ENCODE peak calls at places on chromosomes 16 and 17, in four cellular contexts. G, P, Q and S are unnamed samples.

GRCh38 chr16:85402910-85403692 is 210.0 kb upstream of the GSE1 start:
- DNase-seq in G (peak), P (no peak), Q (peak), S (no peak)

GRCh38 chr17:45824901-45825492 is 19.7 kb upstream of the SPPL2C start:
- DNase-seq in G (no peak), P (no peak), Q (no peak), S (no peak)

GRCh38 chr16:35631261-35631945 is 2172.0 kb downstream of the TP53TG3F start:
- DNase-seq in G (no peak), P (no peak), Q (no peak), S (no peak)

GRCh38 chr17:47324224-47325020 is 667 bp downstream of the EFCAB13 start:
- DNase-seq in G (peak), P (peak), Q (peak), S (no peak)

GRCh38 chr17:81792675-81793615 is 11.0 kb upstream of the GCGR start:
- DNase-seq in G (no peak), P (no peak), Q (no peak), S (no peak)

GRCh38 chr16:72203401-72203800 is 31.4 kb upstream of the PMFBP1 start:
- DNase-seq in G (no peak), P (no peak), Q (no peak), S (no peak)

GRCh38 chr17:49581645-49581992 is 5.9 kb downstream of the NXPH3 start:
- DNase-seq in G (no peak), P (no peak), Q (no peak), S (no peak)

GRCh38 chr16:76946879-76947278 is 244.1 kb upstream of the MON1B start:
- DNase-seq in G (no peak), P (peak), Q (peak), S (peak)

GRCh38 chr16:2964416-2965223 is 545 bp downstream of the KREMEN2 start:
- DNase-seq in G (peak), P (peak), Q (peak), S (peak)

GRCh38 chr17:72816406-72816805 is 276.1 kb downstream of the SLC39A11 start:
- DNase-seq in G (no peak), P (no peak), Q (no peak), S (no peak)

GRCh38 chr17:35630530-35631148 is 43.5 kb downstream of the AP2B1 start:
- DNase-seq in G (no peak), P (peak), Q (no peak), S (no peak)

GRCh38 chr16:66578596-66579531 is at the start of gene CMTM2:
- DNase-seq in G (peak), P (no peak), Q (no peak), S (no peak)

GRCh38 chr16:47392114-47392513 is 68.7 kb downstream of the ITFG1 start:
- DNase-seq in G (no peak), P (no peak), Q (peak), S (peak)

GRCh38 chr17:39623356-39623950 is 3.3 kb upstream of the PPP1R1B start:
- DNase-seq in G (peak), P (peak), Q (peak), S (peak)

GRCh38 chr17:80694992-80695912 is 150.6 kb downstream of the RPTOR start:
- DNase-seq in G (no peak), P (no peak), Q (no peak), S (peak)

GRCh38 chr17:80446645-80447405 is 29.6 kb downstream of the NPTX1 start:
- DNase-seq in G (no peak), P (no peak), Q (no peak), S (no peak)

GRCh38 chr17:12421646-12422306 is 243.9 kb upstream of the MYOCD start:
- DNase-seq in G (no peak), P (no peak), Q (no peak), S (no peak)

GRCh38 chr17:33874617-33875060 is 380.4 kb upstream of the CCL2 start:
- DNase-seq in G (no peak), P (no peak), Q (peak), S (no peak)

GRCh38 chr16:53433930-53434435 is 288 bp upstream of the RBL2 start:
- DNase-seq in G (no peak), P (no peak), Q (peak), S (peak)

GRCh38 chr16:86044241-86044671 is 145.3 kb downstream of the IRF8 start:
- DNase-seq in G (peak), P (peak), Q (peak), S (peak)

GRCh38 chr17:79808763-79809529 is 12.1 kb upstream of the CBX8 start:
- DNase-seq in G (no peak), P (peak), Q (no peak), S (peak)

GRCh38 chr17:31598921-31599571 is 207.6 kb downstream of the RAB11FIP4 start:
- DNase-seq in G (no peak), P (peak), Q (no peak), S (peak)

GRCh38 chr17:64499805-64500486 is 3.1 kb upstream of the POLG2 start:
- DNase-seq in G (no peak), P (peak), Q (no peak), S (no peak)

GRCh38 chr16:54750249-54750648 is 180.4 kb upstream of the IRX5 start:
- DNase-seq in G (no peak), P (no peak), Q (no peak), S (no peak)

GRCh38 chr17:19298561-19299213 is 61.5 kb downstream of the EPN2 start:
- DNase-seq in G (no peak), P (no peak), Q (no peak), S (no peak)

GRCh38 chr17:49515196-49515770 is 20.2 kb downstream of the NGFR start:
- DNase-seq in G (peak), P (peak), Q (peak), S (peak)

GRCh38 chr16:67170168-67170947 is at the start of gene NOL3:
- DNase-seq in G (peak), P (peak), Q (peak), S (peak)

GRCh38 chr16:54921229-54921824 is 9.3 kb upstream of the IRX5 start:
- DNase-seq in G (no peak), P (no peak), Q (no peak), S (no peak)

GRCh38 chr17:8056232-8056975 is 17.5 kb downstream of the ALOX15B start:
- DNase-seq in G (peak), P (no peak), Q (no peak), S (peak)

GRCh38 chr17:81348097-81349055 is 46.9 kb upstream of the BAHCC1 start:
- DNase-seq in G (no peak), P (no peak), Q (no peak), S (no peak)

GRCh38 chr17:43434902-43435319 is 36.1 kb downstream of the ARL4D start:
- DNase-seq in G (no peak), P (no peak), Q (no peak), S (no peak)

GRCh38 chr16:67028167-67028554 is 788 bp upstream of the CBFB start:
- DNase-seq in G (no peak), P (no peak), Q (no peak), S (no peak)

GRCh38 chr16:50038756-50039529 is 13.9 kb downstream of the CNEP1R1 start:
- DNase-seq in G (peak), P (no peak), Q (peak), S (no peak)

GRCh38 chr17:2712300-2713043 is 908 bp upstream of the CLUH start:
- DNase-seq in G (no peak), P (no peak), Q (no peak), S (no peak)

GRCh38 chr16:76913046-76913445 is 277.9 kb upstream of the MON1B start:
- DNase-seq in G (no peak), P (peak), Q (no peak), S (no peak)

GRCh38 chr17:61299517-61300513 is 99.8 kb upstream of the TBX2 start:
- DNase-seq in G (no peak), P (no peak), Q (no peak), S (no peak)

GRCh38 chr16:68696514-68696913 is 40.6 kb upstream of the CDH1 start:
- DNase-seq in G (no peak), P (no peak), Q (no peak), S (peak)
- TF ChIP-seq HMGXB4 in G (no peak), P (no peak), Q (no peak), S (no peak)

DNA sequence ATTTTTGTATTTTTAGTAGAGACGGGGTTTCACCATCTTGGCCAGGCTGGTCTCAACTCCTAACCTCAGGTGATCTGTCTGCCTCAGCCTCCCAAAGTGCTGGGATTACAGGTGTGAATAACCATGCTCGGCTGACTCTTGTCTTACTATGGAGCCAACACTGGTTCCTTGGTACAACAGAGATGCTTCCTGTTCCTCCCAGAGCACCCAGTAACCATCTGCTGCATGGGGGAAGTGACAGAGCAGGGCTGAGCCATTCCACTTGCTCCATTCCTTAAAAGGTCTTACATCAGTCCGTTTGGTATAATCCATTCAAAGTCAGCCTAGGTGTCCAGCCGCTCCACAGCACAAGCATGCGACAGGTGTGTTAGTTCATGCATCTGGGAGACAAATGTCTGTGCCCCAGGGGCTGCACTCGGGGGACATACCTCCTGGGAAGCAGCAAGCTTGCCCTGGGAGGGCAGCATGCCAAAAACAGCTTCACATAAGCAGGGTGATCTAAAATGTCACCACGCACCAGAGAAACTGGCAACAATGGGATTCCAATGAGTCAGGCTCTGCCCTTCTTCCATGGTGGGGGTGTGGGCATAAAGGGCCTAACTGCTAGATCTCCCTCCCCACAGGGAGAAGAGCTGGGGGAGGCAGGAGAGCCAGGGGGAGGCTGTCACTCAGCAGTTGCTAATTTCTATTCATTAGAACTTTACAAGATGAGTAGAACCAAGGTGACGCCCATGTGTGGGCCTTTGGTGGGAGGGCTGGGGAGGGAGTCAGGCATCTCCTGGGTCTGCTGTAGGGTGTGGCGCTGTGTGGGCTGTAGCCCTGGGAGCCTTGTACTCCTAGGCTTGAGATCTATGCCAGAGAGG is 35.5 kb downstream of the PIPOX start:
- DNase-seq in G (no peak), P (no peak), Q (no peak), S (no peak)
- TF ChIP-seq HMGXB4 in G (no peak), P (no peak), Q (no peak), S (no peak)

DNA sequence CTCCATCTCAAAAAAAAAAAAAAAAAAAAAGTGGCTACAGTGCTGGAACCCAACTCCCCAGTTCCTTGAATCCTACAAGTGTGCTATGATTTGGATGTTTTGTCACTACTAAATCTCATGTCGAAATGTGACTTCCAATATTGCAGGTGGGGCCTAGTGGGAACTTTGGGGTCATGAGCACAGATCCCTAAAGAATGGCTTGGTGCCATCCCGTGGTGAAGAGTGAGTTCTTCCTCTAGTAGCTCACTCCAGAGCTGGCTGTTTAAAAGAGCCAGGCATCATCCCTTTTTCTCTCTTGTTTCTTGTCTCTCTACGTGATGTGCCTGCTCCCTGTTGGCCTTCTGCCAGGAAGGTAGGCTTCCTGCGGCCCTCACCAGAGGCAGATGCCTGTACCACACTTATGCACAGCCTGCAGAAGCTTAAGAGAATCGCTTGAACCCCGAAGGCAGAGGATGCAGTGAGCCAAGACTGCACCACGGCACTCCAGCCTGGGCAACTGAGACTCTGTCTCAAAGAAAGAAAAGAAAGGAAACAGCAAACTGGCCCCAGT is 3.0 kb downstream of the MT1E start:
- DNase-seq in G (no peak), P (no peak), Q (no peak), S (peak)
- TF ChIP-seq HMGXB4 in G (no peak), P (no peak), Q (no peak), S (no peak)

GRCh38 chr16:70496513-70496912 is 26.8 kb downstream of the COG4 start:
- DNase-seq in G (no peak), P (no peak), Q (no peak), S (no peak)

GRCh38 chr16:70490261-70490660 is 33.1 kb downstream of the COG4 start:
- DNase-seq in G (no peak), P (no peak), Q (no peak), S (no peak)

GRCh38 chr16:70494777-70495176 is 28.6 kb downstream of the COG4 start:
- DNase-seq in G (no peak), P (no peak), Q (no peak), S (no peak)

GRCh38 chr16:70493863-70494770 is 29.2 kb downstream of the COG4 start:
- DNase-seq in G (no peak), P (no peak), Q (no peak), S (no peak)

DNA sequence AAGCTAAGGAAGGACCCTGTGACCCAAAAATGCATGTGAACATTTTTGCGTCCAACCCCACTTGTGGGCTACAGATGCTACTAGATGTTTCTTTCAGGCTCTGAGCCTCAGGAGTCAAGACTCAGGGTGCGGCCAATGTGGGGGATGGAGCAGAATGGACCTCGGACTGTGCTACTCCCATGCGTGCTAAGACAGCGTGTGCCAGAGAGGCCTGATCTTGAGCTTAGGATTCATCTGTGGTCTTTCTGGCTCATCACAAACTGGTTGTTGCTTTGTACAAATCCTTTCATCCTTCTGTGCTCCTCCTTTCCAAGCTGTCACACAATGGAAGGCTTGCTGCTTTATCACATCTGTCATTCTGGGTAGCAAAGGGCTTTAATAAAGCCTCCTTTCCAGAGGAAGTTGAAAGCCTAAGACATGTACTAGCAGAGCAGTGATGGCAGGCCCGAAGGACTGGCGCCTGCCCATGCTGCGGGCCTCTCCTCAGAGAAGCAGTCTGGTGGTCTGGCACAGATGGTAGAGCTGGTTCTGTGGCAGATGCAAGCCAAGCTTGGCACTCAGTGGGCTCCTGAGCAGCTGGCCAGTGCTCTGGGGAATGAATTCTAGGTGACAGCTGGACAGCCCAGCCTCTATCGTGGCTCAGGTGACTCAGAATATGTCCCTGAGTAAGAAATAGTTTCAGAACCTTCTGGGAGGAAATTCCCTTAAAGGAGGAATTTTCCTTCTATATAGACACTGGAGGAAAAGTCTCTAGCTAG is 27.8 kb downstream of the COG4 start:
- DNase-seq in G (no peak), P (no peak), Q (no peak), S (no peak)
- TF ChIP-seq HMGXB4 in G (no peak), P (no peak), Q (no peak), S (no peak)

GRCh38 chr17:3722716-3723115 is 987 bp upstream of the HASPIN start:
- DNase-seq in G (no peak), P (no peak), Q (no peak), S (no peak)

GRCh38 chr17:3727041-3727440 is 3.3 kb downstream of the HASPIN start:
- DNase-seq in G (no peak), P (no peak), Q (no peak), S (no peak)

GRCh38 chr17:3723188-3723555 is 531 bp upstream of the HASPIN start:
- DNase-seq in G (no peak), P (no peak), Q (no peak), S (no peak)

GRCh38 chr17:3724373-3725077 is 822 bp downstream of the HASPIN start:
- DNase-seq in G (no peak), P (no peak), Q (no peak), S (no peak)

DNA sequence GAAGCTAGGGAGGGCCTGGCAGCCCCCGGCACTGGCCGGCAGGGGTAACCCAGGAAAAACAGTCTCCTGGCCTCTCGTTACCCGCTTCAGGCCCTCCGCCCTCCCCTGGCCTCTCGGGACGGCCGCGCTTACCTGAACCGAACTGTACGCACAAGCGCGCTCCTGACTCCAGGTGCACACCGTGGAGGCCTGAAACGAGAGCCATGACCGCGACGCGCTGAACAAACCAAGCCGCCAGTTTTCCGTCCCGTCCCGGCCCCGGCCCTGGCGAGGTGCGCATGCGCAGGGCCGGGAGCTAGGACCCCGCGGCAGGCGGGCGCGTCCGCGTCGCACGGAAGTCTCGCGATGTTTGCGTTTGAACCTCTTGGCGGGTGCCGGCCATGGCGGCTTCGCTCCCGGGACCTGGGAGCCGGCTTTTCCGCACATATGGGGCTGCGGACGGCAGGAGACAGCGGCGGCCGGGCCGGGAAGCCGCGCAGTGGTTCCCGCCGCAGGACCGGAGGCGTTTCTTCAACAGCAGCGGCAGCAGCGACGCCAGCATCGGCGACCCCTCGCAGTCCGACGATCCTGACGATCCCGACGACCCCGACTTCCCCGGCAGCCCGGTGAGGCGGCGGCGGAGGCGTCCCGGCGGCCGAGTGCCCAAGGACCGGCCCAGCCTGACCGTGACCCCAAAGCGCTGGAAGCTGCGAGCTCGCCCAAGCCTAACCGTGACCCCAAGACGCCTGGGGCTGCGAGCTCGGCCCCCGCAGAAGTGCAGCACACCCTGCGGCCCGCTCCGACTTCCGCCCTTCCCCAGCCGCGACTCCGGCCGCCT is at the start of gene HASPIN:
- DNase-seq in G (peak), P (peak), Q (peak), S (peak)
- TF ChIP-seq HMGXB4 in G (peak), P (peak), Q (no peak), S (peak)

DNA sequence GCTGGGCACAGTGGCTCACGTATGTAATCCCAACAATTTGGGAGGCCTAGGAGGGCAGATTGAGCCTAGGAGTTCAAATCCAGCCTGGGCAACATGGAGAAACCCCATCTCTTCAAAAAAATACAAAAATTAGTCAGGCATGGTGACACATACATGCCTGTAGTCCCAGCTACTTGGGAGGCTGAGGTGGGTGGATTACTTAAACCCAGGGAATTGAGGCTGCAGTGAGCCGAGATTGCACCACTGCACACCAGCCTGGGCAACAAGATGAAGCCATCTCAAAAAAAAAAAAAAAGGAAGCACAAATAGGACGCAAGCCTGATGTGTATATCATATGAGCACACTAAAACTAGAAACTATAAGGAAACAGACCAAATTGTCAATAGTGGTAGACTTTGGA is 17.1 kb upstream of the FLCN start:
- DNase-seq in G (no peak), P (no peak), Q (no peak), S (no peak)
- TF ChIP-seq HMGXB4 in G (no peak), P (no peak), Q (no peak), S (no peak)